ENCODE peak calls at places on chromosomes 5 and 9, in nine cellular contexts. W, Q, J, Z, A, O, K, X and S are unnamed samples.

GRCh38 chr5:78157001-78157400 is 137.5 kb downstream of the AP3B1 start:
- DNase-seq in W (no peak), Q (no peak), J (no peak), Z (peak; percentile 91), A (no peak), O (peak; percentile 36), K (no peak), X (no peak), S (no peak)

GRCh38 chr9:135388530-135388929 is 91.1 kb upstream of the PPP1R26 start:
- DNase-seq in W (no peak), Q (no peak), J (no peak), Z (no peak), A (no peak), O (no peak), K (no peak), X (no peak), S (no peak)

GRCh38 chr5:71841107-71841506 is 122.0 kb downstream of the CARTPT start:
- DNase-seq in W (no peak), Q (no peak), J (no peak), Z (peak; percentile 22), A (no peak), O (no peak), K (no peak), X (no peak), S (no peak)

GRCh38 chr5:133809801-133810200 is 158.6 kb downstream of the C5orf15 start:
- DNase-seq in W (no peak), Q (no peak), J (no peak), Z (no peak), A (no peak), O (no peak), K (no peak), X (no peak), S (no peak)

GRCh38 chr9:124260769-124261603 is 3.2 kb downstream of the NEK6 start:
- DNase-seq in W (no peak), Q (no peak), J (no peak), Z (no peak), A (no peak), O (no peak), K (peak; percentile 76), X (no peak), S (no peak)

GRCh38 chr5:155004138-155004744 is 9.3 kb upstream of the KIF4B start:
- DNase-seq in W (no peak), Q (peak; percentile 17), J (peak; percentile 6), Z (no peak), A (peak; percentile 21), O (no peak), K (peak; percentile 59), X (peak; percentile 26), S (no peak)

GRCh38 chr9:126373241-126373640 is 46.6 kb downstream of the MVB12B start:
- DNase-seq in W (no peak), Q (no peak), J (no peak), Z (peak; percentile 16), A (no peak), O (no peak), K (peak; percentile 71), X (no peak), S (no peak)

GRCh38 chr9:88179080-88179521 is 40.8 kb upstream of the SPATA31C2 start:
- DNase-seq in W (no peak), Q (no peak), J (no peak), Z (no peak), A (no peak), O (no peak), K (no peak), X (peak; percentile 79), S (no peak)

GRCh38 chr5:112694853-112695709 is 42.6 kb upstream of the APC start:
- DNase-seq in W (no peak), Q (no peak), J (no peak), Z (peak; percentile 44), A (no peak), O (no peak), K (peak; percentile 59), X (no peak), S (no peak)